ENCODE peak calls at places on chromosomes 16 and 17, in four cellular contexts. A, Y, E and U are unnamed samples.

GRCh38 chr17:74840989-74841666 is 18.6 kb downstream of the GRIN2C start:
- DNase-seq in A (peak), Y (peak), E (peak), U (peak)

GRCh38 chr17:73765824-73766563 is 121.7 kb upstream of the SDK2 start:
- DNase-seq in A (no peak), Y (no peak), E (no peak), U (no peak)

GRCh38 chr17:17484451-17484899 is 7.7 kb downstream of the MED9 start:
- DNase-seq in A (no peak), Y (no peak), E (no peak), U (no peak)

GRCh38 chr16:17544785-17545184 is 74.0 kb upstream of the XYLT1 start:
- DNase-seq in A (no peak), Y (no peak), E (no peak), U (no peak)

GRCh38 chr17:19308398-19308797 is 54.1 kb downstream of the B9D1 start:
- DNase-seq in A (no peak), Y (no peak), E (no peak), U (no peak)

GRCh38 chr17:78993241-78993956 is 13.7 kb upstream of the LGALS3BP start:
- DNase-seq in A (peak), Y (peak), E (no peak), U (peak)

GRCh38 chr17:2034806-2035548 is 5.0 kb downstream of the DPH1 start:
- DNase-seq in A (no peak), Y (no peak), E (no peak), U (no peak)

GRCh38 chr17:1506649-1507254 is 9.7 kb downstream of the INPP5K start:
- DNase-seq in A (no peak), Y (peak), E (no peak), U (no peak)

GRCh38 chr16:53937068-53937614 is 233.2 kb downstream of the FTO start:
- DNase-seq in A (no peak), Y (no peak), E (no peak), U (no peak)

GRCh38 chr16:66842765-66843164 is 1.4 kb upstream of the CA7 start:
- DNase-seq in A (no peak), Y (no peak), E (no peak), U (no peak)

GRCh38 chr16:51994597-51994996 is 552.3 kb downstream of the TOX3 start:
- DNase-seq in A (no peak), Y (peak), E (peak), U (peak)

GRCh38 chr16:85249830-85250455 is 137.7 kb upstream of the CIBAR2 start:
- DNase-seq in A (no peak), Y (no peak), E (no peak), U (no peak)
- H3K27ac ChIP-seq in A (no peak), Y (no peak), E (no peak), U (no peak)

DNA sequence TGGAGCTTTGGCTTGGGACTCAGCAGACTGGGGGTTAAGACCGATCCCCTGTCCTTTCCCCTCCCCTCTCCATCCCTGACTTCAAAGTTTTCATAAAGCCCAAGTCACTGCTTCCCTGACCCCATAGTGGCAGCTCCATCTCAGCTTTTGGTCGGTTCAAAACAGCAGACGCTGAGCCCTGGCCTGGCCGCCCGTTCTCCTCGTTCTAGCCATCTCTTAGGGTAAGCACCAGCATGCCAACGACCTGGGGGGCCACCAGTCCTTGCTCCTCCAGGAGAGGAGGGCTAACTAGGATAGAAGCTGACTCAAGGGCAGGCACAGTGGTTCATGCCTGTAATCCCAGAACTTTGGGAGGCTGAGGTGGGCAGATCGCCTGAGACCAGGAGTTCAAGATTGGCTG is 1.5 kb upstream of the HIGD1B start:
- DNase-seq in A (no peak), Y (no peak), E (no peak), U (no peak)
- H3K27ac ChIP-seq in A (no peak), Y (no peak), E (no peak), U (no peak)

GRCh38 chr17:31068291-31068690 is 26.5 kb upstream of the NF1 start:
- DNase-seq in A (no peak), Y (no peak), E (no peak), U (peak)
- H3K27ac ChIP-seq in A (no peak), Y (peak), E (peak), U (peak)

GRCh38 chr16:75264999-75265910 is 13.8 kb upstream of the BCAR1 start:
- DNase-seq in A (peak), Y (no peak), E (no peak), U (peak)
- H3K27ac ChIP-seq in A (peak), Y (peak), E (peak), U (peak)